ENCODE peak calls at places on chromosomes 12 and 14, in five cellular contexts. N, R, T, Q and F are unnamed samples.

GRCh38 chr12:125329239-125330238 is 264.3 kb downstream of the AACS start:
- DNase-seq in R (no peak), T (no peak), N (no peak), Q (no peak), F (no peak)

GRCh38 chr12:124450376-124450750 is 117.0 kb downstream of the NCOR2 start:
- DNase-seq in N (no peak), Q (no peak), T (no peak), R (no peak), F (no peak)

GRCh38 chr12:57852195-57852594 is 5.7 kb upstream of the CTDSP2 start:
- DNase-seq in T (no peak), R (no peak), N (no peak), Q (no peak), F (no peak)

GRCh38 chr12:77689510-77690086 is 141.1 kb upstream of the NAV3 start:
- DNase-seq in R (no peak), T (no peak), N (no peak), Q (no peak), F (no peak)

GRCh38 chr12:50057000-50057841 is at the start of gene ASIC1:
- DNase-seq in T (no peak), Q (no peak), R (peak), N (peak), F (peak)

GRCh38 chr14:40682131-40682913 is 924.4 kb upstream of the LRFN5 start:
- DNase-seq in Q (no peak), T (no peak), R (no peak), N (no peak), F (no peak)

GRCh38 chr12:30939234-30939633 is 12.7 kb downstream of the TSPAN11 start:
- DNase-seq in R (no peak), N (no peak), T (no peak), Q (no peak), F (no peak)

GRCh38 chr12:38490941-38491340 is 174.4 kb downstream of the ALG10B start:
- DNase-seq in R (no peak), T (no peak), Q (no peak), N (no peak), F (no peak)

GRCh38 chr12:101832030-101832429 is 1.3 kb upstream of the GNPTAB start:
- DNase-seq in T (no peak), Q (no peak), R (no peak), N (no peak), F (no peak)

GRCh38 chr14:89457007-89457406 is 40.0 kb upstream of the FOXN3 start:
- DNase-seq in Q (peak), N (no peak), T (no peak), R (no peak), F (no peak)

GRCh38 chr14:100673085-100673806 is 53.4 kb upstream of the DLK1 start:
- DNase-seq in T (peak), N (no peak), R (no peak), Q (peak), F (peak)

GRCh38 chr14:99035268-99035667 is 236.7 kb downstream of the BCL11B start:
- DNase-seq in R (no peak), N (no peak), Q (no peak), T (no peak), F (no peak)

DNA sequence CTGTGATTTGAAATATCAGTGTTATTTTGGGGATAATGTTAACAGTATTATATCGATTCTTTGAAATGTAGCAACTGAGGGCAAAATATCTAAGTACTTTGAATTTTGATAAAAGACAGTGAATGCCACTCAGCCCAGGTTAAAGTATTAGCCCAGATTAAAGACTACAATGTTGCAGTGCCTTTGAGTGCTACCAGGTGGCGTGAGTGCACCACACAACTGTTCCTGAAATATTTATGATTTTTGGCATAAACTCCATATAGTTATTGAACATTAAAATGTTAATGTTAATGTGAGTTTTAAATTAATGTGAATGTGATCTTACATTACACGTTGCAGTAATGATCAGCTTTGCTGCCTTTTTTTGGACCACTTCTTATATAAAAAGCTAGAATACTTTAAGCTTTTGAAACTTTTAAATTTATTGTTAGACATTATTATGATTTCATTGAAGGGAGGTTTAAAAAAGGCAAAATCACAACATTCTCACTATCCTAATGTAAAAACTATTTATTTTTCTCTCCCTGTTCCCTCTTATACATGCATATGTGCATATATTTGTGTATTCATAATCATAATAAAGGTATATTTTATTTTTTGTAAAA is 22.5 kb downstream of the MRPS35 start:
- DNase-seq in T (no peak), Q (peak), N (peak), R (peak), F (peak)
- TF ChIP-seq MAFK in T (no peak), Q (no peak), N (no peak), R (no peak), F (no peak)

DNA sequence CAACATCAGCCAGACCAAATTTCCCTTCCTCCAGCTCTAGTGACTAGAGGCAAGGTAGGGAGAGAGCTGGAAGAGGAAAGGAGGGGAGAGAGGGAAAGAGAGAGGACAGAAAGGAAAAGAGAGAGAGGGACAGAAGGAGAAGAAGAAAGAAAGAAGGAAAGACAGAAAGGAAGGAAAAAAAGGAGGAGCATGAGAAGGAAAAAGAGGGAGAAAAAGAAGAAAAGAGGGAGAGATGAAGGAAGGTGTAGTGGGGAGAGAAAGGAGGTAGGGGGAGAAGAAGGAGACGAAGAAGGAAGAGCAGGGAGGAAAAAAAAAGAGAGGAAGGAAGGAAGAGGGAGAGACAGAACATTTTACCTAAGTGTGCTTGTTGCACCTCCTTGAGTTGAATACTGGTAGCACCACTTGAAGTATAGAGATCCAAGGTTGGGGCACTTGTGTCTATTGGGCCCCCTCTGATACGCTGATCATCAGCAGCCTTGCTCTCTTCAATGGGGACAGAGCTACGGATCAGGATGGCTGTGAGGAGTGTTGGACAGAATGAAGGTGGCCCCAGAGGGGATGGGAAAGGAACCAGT is 232.5 kb downstream of the SUDS3 start:
- DNase-seq in T (no peak), R (no peak), N (no peak), Q (no peak), F (no peak)
- H3K4me2 ChIP-seq in T (no peak), R (no peak), N (no peak), Q (no peak), F (no peak)

GRCh38 chr14:84655014-84655413 is 874.9 kb upstream of the FLRT2 start:
- DNase-seq in Q (no peak), N (no peak), T (no peak), R (no peak), F (no peak)

GRCh38 chr14:84657866-84658385 is 872.0 kb upstream of the FLRT2 start:
- DNase-seq in T (no peak), R (no peak), N (no peak), Q (no peak), F (no peak)
- TF ChIP-seq MAFK in T (no peak), R (no peak), N (no peak), Q (no peak), F (no peak)

GRCh38 chr12:67425394-67425793 is 156.2 kb downstream of the CAND1 start:
- DNase-seq in N (no peak), R (no peak), Q (no peak), T (no peak), F (no peak)

GRCh38 chr12:67427336-67427735 is 158.2 kb downstream of the CAND1 start:
- DNase-seq in N (no peak), Q (no peak), R (no peak), T (no peak), F (no peak)

GRCh38 chr12:67428431-67428830 is 159.3 kb downstream of the CAND1 start:
- DNase-seq in Q (peak), N (no peak), T (no peak), R (no peak), F (no peak)

GRCh38 chr12:67424784-67425183 is 155.6 kb downstream of the CAND1 start:
- DNase-seq in T (no peak), N (no peak), R (no peak), Q (no peak), F (no peak)

GRCh38 chr12:67426067-67426466 is 156.9 kb downstream of the CAND1 start:
- DNase-seq in T (no peak), Q (no peak), R (peak), N (no peak), F (no peak)
- H3K4me2 ChIP-seq in T (no peak), Q (no peak), R (no peak), N (no peak), F (no peak)

DNA sequence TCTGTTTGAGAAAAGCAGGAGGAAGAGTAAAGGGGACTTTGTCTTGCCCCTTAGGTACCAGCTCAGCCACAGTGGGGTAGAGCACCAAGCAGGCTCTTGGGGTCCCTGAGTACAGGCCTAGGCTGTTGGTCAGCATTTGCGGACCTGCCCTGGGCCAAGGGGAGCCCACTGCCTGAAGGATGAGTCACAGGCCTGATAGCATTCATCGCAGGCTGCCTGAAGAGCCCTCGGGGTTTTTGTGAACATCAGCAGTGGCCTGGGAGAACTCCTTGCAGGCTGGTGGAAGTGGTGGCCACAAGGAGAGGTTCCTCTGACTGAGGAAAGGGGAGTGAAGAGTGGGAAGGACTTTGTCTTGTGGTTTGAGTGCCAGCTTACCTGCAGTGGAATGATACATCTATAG is 25.0 kb upstream of the P2RX7 start:
- DNase-seq in N (no peak), R (peak), T (no peak), Q (no peak), F (no peak)
- TF ChIP-seq MAFK in N (no peak), R (no peak), T (no peak), Q (no peak), F (no peak)